ENCODE peak calls at places on chromosome 15, in five cellular contexts. One of them, this sample, is unnamed.

GRCh38 chr15:34239151-34239761 is 14.4 kb downstream of the EMC4 start:
- DNase-seq in mammary epithelial cell: peak
- DNase-seq in OCI-LY7: no peak
- DNase-seq in bronchial epithelial cell: peak
- DNase-seq in dorsolateral prefrontal cortex: no peak
- DNase-seq in this sample: peak

GRCh38 chr15:101464246-101464998 is 25.1 kb downstream of the PCSK6 start:
- DNase-seq in bronchial epithelial cell: no peak
- DNase-seq in OCI-LY7: no peak
- DNase-seq in mammary epithelial cell: no peak
- DNase-seq in dorsolateral prefrontal cortex: no peak
- DNase-seq in this sample: no peak

GRCh38 chr15:99633655-99634054 is 67.9 kb downstream of the MEF2A start:
- DNase-seq in bronchial epithelial cell: no peak
- DNase-seq in dorsolateral prefrontal cortex: no peak
- DNase-seq in mammary epithelial cell: no peak
- DNase-seq in OCI-LY7: no peak
- DNase-seq in this sample: no peak

GRCh38 chr15:64251121-64251520 is 88.3 kb upstream of the PPIB start:
- DNase-seq in mammary epithelial cell: no peak
- DNase-seq in dorsolateral prefrontal cortex: no peak
- DNase-seq in bronchial epithelial cell: no peak
- DNase-seq in OCI-LY7: no peak
- DNase-seq in this sample: no peak

GRCh38 chr15:92714071-92714456 is 58.5 kb upstream of the FAM174B start:
- DNase-seq in dorsolateral prefrontal cortex: no peak
- DNase-seq in OCI-LY7: no peak
- DNase-seq in bronchial epithelial cell: peak
- DNase-seq in mammary epithelial cell: peak
- DNase-seq in this sample: no peak

GRCh38 chr15:95196176-95196915 is 965.0 kb downstream of the MCTP2 start:
- DNase-seq in dorsolateral prefrontal cortex: no peak
- DNase-seq in bronchial epithelial cell: no peak
- DNase-seq in OCI-LY7: no peak
- DNase-seq in mammary epithelial cell: no peak
- DNase-seq in this sample: no peak

GRCh38 chr15:25862469-25863066 is 559 bp downstream of the ATP10A start:
- DNase-seq in bronchial epithelial cell: peak
- DNase-seq in mammary epithelial cell: peak
- DNase-seq in dorsolateral prefrontal cortex: no peak
- DNase-seq in OCI-LY7: no peak
- DNase-seq in this sample: peak

GRCh38 chr15:67845974-67846373 is 6.1 kb upstream of the RNU6-1 start:
- DNase-seq in OCI-LY7: no peak
- DNase-seq in bronchial epithelial cell: no peak
- DNase-seq in mammary epithelial cell: no peak
- DNase-seq in dorsolateral prefrontal cortex: no peak
- DNase-seq in this sample: no peak

GRCh38 chr15:69087581-69087980 is 72.9 kb upstream of the GLCE start:
- DNase-seq in mammary epithelial cell: no peak
- DNase-seq in OCI-LY7: no peak
- DNase-seq in dorsolateral prefrontal cortex: no peak
- DNase-seq in bronchial epithelial cell: no peak
- DNase-seq in this sample: no peak

GRCh38 chr15:51218249-51218648 is 120.1 kb downstream of the CYP19A1 start:
- DNase-seq in dorsolateral prefrontal cortex: no peak
- DNase-seq in mammary epithelial cell: no peak
- DNase-seq in bronchial epithelial cell: no peak
- DNase-seq in OCI-LY7: no peak
- DNase-seq in this sample: no peak

GRCh38 chr15:69852482-69853275 is 245.0 kb downstream of the TLE3 start:
- DNase-seq in bronchial epithelial cell: no peak
- DNase-seq in OCI-LY7: no peak
- DNase-seq in mammary epithelial cell: no peak
- DNase-seq in dorsolateral prefrontal cortex: no peak
- DNase-seq in this sample: no peak

GRCh38 chr15:67794832-67795574 is 30.3 kb upstream of the SKOR1 start:
- DNase-seq in bronchial epithelial cell: no peak
- DNase-seq in mammary epithelial cell: no peak
- DNase-seq in OCI-LY7: no peak
- DNase-seq in dorsolateral prefrontal cortex: no peak
- DNase-seq in this sample: no peak

GRCh38 chr15:56759450-56759845 is 26.1 kb upstream of the ZNF280D start:
- DNase-seq in mammary epithelial cell: peak
- DNase-seq in dorsolateral prefrontal cortex: no peak
- DNase-seq in bronchial epithelial cell: peak
- DNase-seq in OCI-LY7: no peak
- DNase-seq in this sample: no peak

GRCh38 chr15:27183182-27183581 is 212.2 kb downstream of the GABRG3 start:
- DNase-seq in mammary epithelial cell: no peak
- DNase-seq in dorsolateral prefrontal cortex: no peak
- DNase-seq in OCI-LY7: no peak
- DNase-seq in bronchial epithelial cell: no peak
- DNase-seq in this sample: no peak

GRCh38 chr15:31200735-31201151 is 99.2 kb upstream of the TRPM1 start:
- DNase-seq in OCI-LY7: peak
- DNase-seq in dorsolateral prefrontal cortex: peak
- DNase-seq in mammary epithelial cell: peak
- DNase-seq in bronchial epithelial cell: peak
- DNase-seq in this sample: peak

GRCh38 chr15:58528197-58528870 is 96.5 kb downstream of the LIPC start:
- DNase-seq in dorsolateral prefrontal cortex: no peak
- DNase-seq in mammary epithelial cell: no peak
- DNase-seq in OCI-LY7: no peak
- DNase-seq in bronchial epithelial cell: no peak
- DNase-seq in this sample: no peak

GRCh38 chr15:31459011-31459748 is 132.5 kb downstream of the KLF13 start:
- DNase-seq in mammary epithelial cell: peak
- DNase-seq in OCI-LY7: peak
- DNase-seq in bronchial epithelial cell: peak
- DNase-seq in dorsolateral prefrontal cortex: no peak
- DNase-seq in this sample: peak

GRCh38 chr15:60573936-60574335 is 95.0 kb upstream of the ICE2 start:
- DNase-seq in dorsolateral prefrontal cortex: no peak
- DNase-seq in mammary epithelial cell: no peak
- DNase-seq in OCI-LY7: no peak
- DNase-seq in bronchial epithelial cell: no peak
- DNase-seq in this sample: no peak

DNA sequence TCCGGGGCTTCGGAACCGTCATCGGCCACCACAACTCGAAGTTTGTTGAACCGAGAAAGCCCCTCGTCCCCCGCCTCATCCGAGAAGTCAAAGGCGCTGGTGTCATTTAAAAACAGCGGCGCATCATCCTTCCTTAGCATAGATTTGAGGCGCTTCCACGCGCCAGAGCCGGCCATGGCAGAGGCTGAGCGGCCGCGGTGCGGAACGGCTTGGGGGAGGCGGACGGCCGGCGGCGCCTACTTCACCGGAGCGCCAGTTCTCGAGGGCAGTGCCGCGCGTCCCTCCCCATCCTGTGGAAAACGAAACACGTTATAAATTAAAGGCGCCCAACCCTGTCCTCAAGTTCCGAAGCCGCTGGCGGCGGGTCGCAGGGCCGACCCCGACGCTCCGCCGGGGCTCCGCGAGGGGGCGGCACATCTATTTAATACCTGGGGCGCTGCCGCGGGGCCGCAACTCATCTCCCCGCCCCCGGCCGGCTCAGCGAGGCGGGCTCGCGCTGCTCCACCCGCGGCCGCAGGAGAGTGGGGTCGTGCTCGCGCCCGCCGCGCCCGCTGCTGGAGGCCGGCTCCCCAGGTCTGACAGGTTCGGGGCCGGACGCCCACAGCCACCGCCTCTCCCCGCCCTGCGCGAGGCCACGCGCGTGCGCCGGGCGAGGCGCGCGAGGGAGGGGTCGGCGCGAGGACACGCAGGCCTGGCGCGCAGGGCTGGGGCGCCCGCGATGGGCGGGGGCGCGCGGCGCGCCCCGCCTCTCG is at the start of gene SLC30A4:
- DNase-seq in mammary epithelial cell: peak
- DNase-seq in OCI-LY7: peak
- DNase-seq in bronchial epithelial cell: no peak
- DNase-seq in dorsolateral prefrontal cortex: peak
- DNase-seq in this sample: peak
- TF ChIP-seq CTCF in mammary epithelial cell: no peak
- TF ChIP-seq CTCF in OCI-LY7: peak
- TF ChIP-seq CTCF in bronchial epithelial cell: peak
- TF ChIP-seq CTCF in dorsolateral prefrontal cortex: peak
- TF ChIP-seq CTCF in this sample: peak

DNA sequence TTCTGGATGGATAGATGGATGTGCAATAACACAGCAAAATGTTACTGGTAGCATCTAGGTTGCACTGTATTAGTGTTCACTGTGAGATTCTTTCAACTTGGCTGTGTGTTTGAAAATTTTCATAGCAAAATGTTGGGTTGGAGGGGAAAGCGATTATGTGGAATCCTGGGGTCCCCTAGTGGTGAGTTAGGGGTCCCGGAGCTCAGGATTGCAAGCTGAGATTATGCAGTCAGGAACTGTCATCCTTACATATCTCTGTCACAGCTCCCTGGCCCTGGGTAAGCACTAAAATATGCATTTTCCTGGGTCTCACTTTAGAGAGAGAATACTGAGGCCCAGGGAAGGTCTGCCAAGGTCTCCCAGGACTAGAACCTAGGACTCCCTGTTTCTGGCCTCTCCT is 77.2 kb downstream of the CEMIP start:
- DNase-seq in dorsolateral prefrontal cortex: no peak
- DNase-seq in bronchial epithelial cell: no peak
- DNase-seq in OCI-LY7: peak
- DNase-seq in mammary epithelial cell: no peak
- DNase-seq in this sample: no peak
- TF ChIP-seq CTCF in dorsolateral prefrontal cortex: peak
- TF ChIP-seq CTCF in bronchial epithelial cell: peak
- TF ChIP-seq CTCF in OCI-LY7: peak
- TF ChIP-seq CTCF in mammary epithelial cell: no peak
- TF ChIP-seq CTCF in this sample: no peak

GRCh38 chr15:62711691-62712454 is 330.7 kb upstream of the TPM1 start:
- DNase-seq in OCI-LY7: no peak
- DNase-seq in dorsolateral prefrontal cortex: no peak
- DNase-seq in mammary epithelial cell: peak
- DNase-seq in bronchial epithelial cell: peak
- DNase-seq in this sample: no peak

GRCh38 chr15:62708470-62708869 is 334.1 kb upstream of the TPM1 start:
- DNase-seq in mammary epithelial cell: no peak
- DNase-seq in bronchial epithelial cell: no peak
- DNase-seq in OCI-LY7: no peak
- DNase-seq in dorsolateral prefrontal cortex: no peak
- DNase-seq in this sample: no peak

GRCh38 chr15:62709261-62709660 is 333.3 kb upstream of the TPM1 start:
- DNase-seq in dorsolateral prefrontal cortex: no peak
- DNase-seq in mammary epithelial cell: no peak
- DNase-seq in bronchial epithelial cell: no peak
- DNase-seq in OCI-LY7: no peak
- DNase-seq in this sample: no peak

DNA sequence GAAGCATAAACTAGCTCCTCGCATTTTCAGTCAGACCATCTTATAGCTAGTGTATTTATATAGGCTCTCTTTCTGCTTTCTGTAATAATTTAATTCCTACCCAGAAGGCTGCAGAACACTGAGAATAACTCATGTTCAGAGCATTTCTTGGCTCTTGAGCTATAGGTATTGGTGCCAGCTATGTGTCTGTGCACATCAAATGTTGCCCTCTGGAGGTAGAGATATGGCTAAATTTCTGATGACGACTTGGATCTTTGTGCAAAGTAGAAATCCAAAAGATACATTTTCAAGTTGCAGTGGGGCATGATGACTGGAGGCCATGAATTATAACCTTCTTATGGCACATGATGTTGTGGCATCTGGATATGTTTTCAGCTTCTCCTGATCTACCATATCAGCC is 336.2 kb upstream of the TPM1 start:
- DNase-seq in mammary epithelial cell: peak
- DNase-seq in bronchial epithelial cell: peak
- DNase-seq in dorsolateral prefrontal cortex: no peak
- DNase-seq in OCI-LY7: peak
- DNase-seq in this sample: no peak
- TF ChIP-seq CTCF in mammary epithelial cell: peak
- TF ChIP-seq CTCF in bronchial epithelial cell: peak
- TF ChIP-seq CTCF in dorsolateral prefrontal cortex: peak
- TF ChIP-seq CTCF in OCI-LY7: peak
- TF ChIP-seq CTCF in this sample: no peak

GRCh38 chr15:49084285-49084570 is 38.0 kb upstream of the SECISBP2L start:
- DNase-seq in bronchial epithelial cell: no peak
- DNase-seq in mammary epithelial cell: no peak
- DNase-seq in dorsolateral prefrontal cortex: no peak
- DNase-seq in OCI-LY7: no peak
- DNase-seq in this sample: no peak
- TF ChIP-seq CTCF in bronchial epithelial cell: no peak
- TF ChIP-seq CTCF in mammary epithelial cell: no peak
- TF ChIP-seq CTCF in dorsolateral prefrontal cortex: no peak
- TF ChIP-seq CTCF in OCI-LY7: no peak
- TF ChIP-seq CTCF in this sample: no peak